ENCODE peak calls at places on chromosomes 7 and 10, in five cellular contexts. M, D, K, L and R are unnamed samples.

GRCh38 chr7:29623976-29624375 is 60.3 kb downstream of the PRR15 start:
- DNase-seq in M (no peak), D (peak), K (no peak), L (no peak), R (no peak)

GRCh38 chr10:29203432-29203831 is 85.4 kb upstream of the LYZL1 start:
- DNase-seq in M (no peak), D (no peak), K (no peak), L (no peak), R (no peak)

GRCh38 chr7:55574062-55574717 is 1.9 kb upstream of the VOPP1 start:
- DNase-seq in M (no peak), D (peak), K (no peak), L (no peak), R (no peak)

GRCh38 chr7:69049341-69049740 is 548.9 kb upstream of the AUTS2 start:
- DNase-seq in M (no peak), D (no peak), K (no peak), L (no peak), R (no peak)

GRCh38 chr10:57925045-57925444 is 342.6 kb downstream of the IPMK start:
- DNase-seq in M (no peak), D (no peak), K (no peak), L (no peak), R (no peak)

GRCh38 chr10:131676046-131676445 is 224.8 kb upstream of the PPP2R2D start:
- DNase-seq in M (no peak), D (no peak), K (no peak), L (no peak), R (no peak)

GRCh38 chr10:111297351-111297848 is 220.6 kb downstream of the ADRA2A start:
- DNase-seq in M (no peak), D (peak), K (no peak), L (no peak), R (no peak)

GRCh38 chr7:22238354-22239311 is 118.3 kb downstream of the RAPGEF5 start:
- DNase-seq in M (no peak), D (peak), K (no peak), L (no peak), R (no peak)

GRCh38 chr7:101163281-101164070 is 1.9 kb downstream of the VGF start:
- DNase-seq in M (no peak), D (no peak), K (no peak), L (no peak), R (no peak)

GRCh38 chr7:128387663-128388485 is 21.9 kb downstream of the IMPDH1 start:
- DNase-seq in M (peak), D (peak), K (no peak), L (peak), R (peak)

GRCh38 chr10:34658934-34659333 is 156.2 kb downstream of the PARD3 start:
- DNase-seq in M (no peak), D (no peak), K (no peak), L (no peak), R (no peak)

GRCh38 chr7:5442757-5443305 is 19.2 kb upstream of the TNRC18 start:
- DNase-seq in M (no peak), D (no peak), K (no peak), L (no peak), R (no peak)

GRCh38 chr7:16657656-16658279 is 11.8 kb downstream of the BZW2 start:
- DNase-seq in M (peak), D (peak), K (no peak), L (peak), R (no peak)

GRCh38 chr7:103685646-103686418 is 239.8 kb upstream of the SLC26A5 start:
- DNase-seq in M (no peak), D (no peak), K (no peak), L (no peak), R (no peak)

GRCh38 chr10:95440756-95441546 is 120.2 kb downstream of the SORBS1 start:
- DNase-seq in M (no peak), D (no peak), K (peak), L (no peak), R (no peak)

GRCh38 chr7:12607134-12607533 is 36.6 kb downstream of the SCIN start:
- DNase-seq in M (no peak), D (no peak), K (no peak), L (no peak), R (no peak)

GRCh38 chr10:129472696-129473555 is 5.9 kb downstream of the MGMT start:
- DNase-seq in M (no peak), D (no peak), K (no peak), L (no peak), R (no peak)

GRCh38 chr7:151696738-151697514 is 177.2 kb upstream of the RHEB start:
- DNase-seq in M (no peak), D (peak), K (no peak), L (peak), R (no peak)

DNA sequence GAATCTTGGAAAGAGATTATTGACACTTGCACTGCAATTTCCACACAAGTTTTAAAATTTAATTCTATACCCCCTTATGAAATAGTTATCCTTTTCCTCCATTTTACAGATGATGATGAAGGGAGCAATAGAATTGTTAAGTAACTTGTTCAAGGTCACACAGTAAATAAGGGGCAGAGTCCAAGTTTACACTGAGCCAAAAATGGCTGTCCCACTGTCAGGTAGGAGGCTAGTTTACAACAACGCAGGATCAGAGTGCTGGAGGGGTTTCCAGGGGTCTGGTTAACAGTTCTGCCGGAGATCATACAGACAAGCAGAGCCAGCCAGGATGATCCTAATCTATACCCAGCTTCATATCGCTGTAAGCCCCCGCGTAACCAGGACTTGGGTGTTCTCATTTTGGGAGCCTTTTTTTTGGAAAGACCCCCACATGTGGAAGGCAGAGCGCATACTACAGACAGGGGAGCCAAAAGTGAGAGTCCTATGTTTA is 566 bp upstream of the UNC5B start:
- DNase-seq in M (no peak), D (no peak), K (no peak), L (no peak), R (no peak)
- H3K27ac ChIP-seq in M (peak), D (no peak), K (no peak), L (peak), R (peak)

GRCh38 chr7:130289478-130289877 is 3.5 kb upstream of the CPA4 start:
- DNase-seq in M (no peak), D (no peak), K (no peak), L (no peak), R (no peak)
- H3K27ac ChIP-seq in M (no peak), D (no peak), K (no peak), L (no peak), R (no peak)

GRCh38 chr10:125555743-125556142 is 127.2 kb downstream of the TEX36 start:
- DNase-seq in M (no peak), D (no peak), K (no peak), L (no peak), R (no peak)
- H3K27ac ChIP-seq in M (no peak), D (no peak), K (no peak), L (no peak), R (no peak)

GRCh38 chr10:74035324-74035723 is 37.4 kb downstream of the VCL start:
- DNase-seq in M (no peak), D (no peak), K (no peak), L (no peak), R (no peak)

GRCh38 chr10:74033724-74034123 is 35.8 kb downstream of the VCL start:
- DNase-seq in M (no peak), D (no peak), K (no peak), L (no peak), R (no peak)

GRCh38 chr10:74036474-74036873 is 38.6 kb downstream of the VCL start:
- DNase-seq in M (no peak), D (no peak), K (no peak), L (no peak), R (no peak)

GRCh38 chr10:74032900-74033655 is 35.2 kb downstream of the VCL start:
- DNase-seq in M (no peak), D (peak), K (no peak), L (no peak), R (no peak)

DNA sequence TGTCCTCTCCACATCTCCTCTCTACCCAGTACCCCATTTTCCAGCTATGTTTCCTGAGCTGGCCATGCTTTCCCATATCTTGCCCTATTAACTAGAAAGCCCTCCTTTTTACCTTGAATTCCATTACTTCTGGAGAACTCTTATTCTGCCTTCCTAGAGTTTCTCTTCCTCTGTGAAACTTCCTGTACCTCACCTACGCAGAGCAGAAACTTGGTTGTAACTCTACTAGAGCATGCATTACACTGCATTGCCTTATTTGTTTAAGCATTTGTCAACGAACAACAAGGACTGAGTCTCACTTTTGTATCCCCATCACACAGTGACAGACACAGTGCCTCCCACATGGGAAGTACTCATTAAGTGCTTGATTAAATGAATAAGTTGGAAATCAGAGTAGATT is 36.4 kb downstream of the VCL start:
- DNase-seq in M (no peak), D (no peak), K (no peak), L (no peak), R (no peak)
- H3K27ac ChIP-seq in M (peak), D (no peak), K (no peak), L (peak), R (no peak)

GRCh38 chr7:76303829-76304505 is 1.5 kb downstream of the HSPB1 start:
- DNase-seq in M (no peak), D (peak), K (no peak), L (peak), R (no peak)
- H3K27ac ChIP-seq in M (peak), D (no peak), K (peak), L (peak), R (peak)

GRCh38 chr7:2932761-2933251 is 88.7 kb upstream of the GNA12 start:
- DNase-seq in M (no peak), D (no peak), K (no peak), L (no peak), R (no peak)
- H3K27ac ChIP-seq in M (no peak), D (no peak), K (no peak), L (no peak), R (no peak)